ENCODE peak calls at places on chromosomes 4 and X, in nine cellular contexts. S, T, Q, B, W, A, X, J and G are unnamed samples.

GRCh38 chrX:39688576-39689373 is 409.0 kb downstream of the BCOR start:
- DNase-seq in W (peak; percentile 75), S (peak; percentile 63), A (peak; percentile 1), X (peak; percentile 8), T (peak; percentile 68), J (no peak), B (peak; percentile 24), Q (peak; percentile 82), G (no peak)

GRCh38 chr4:145011636-145012035 is 86.4 kb downstream of the ANAPC10 start:
- DNase-seq in T (no peak), Q (no peak), B (no peak), W (no peak), S (no peak), A (no peak), J (no peak), X (no peak), G (no peak)

GRCh38 chrX:56029188-56029587 is 203.0 kb upstream of the KLF8 start:
- DNase-seq in T (no peak), B (no peak), W (no peak), X (no peak), A (no peak), Q (no peak), S (no peak), J (no peak), G (no peak)

GRCh38 chrX:37662181-37662580 is 23.4 kb upstream of the XK start:
- DNase-seq in T (no peak), J (no peak), B (no peak), X (no peak), Q (no peak), A (no peak), W (no peak), S (no peak), G (no peak)

GRCh38 chr4:159248383-159249178 is 145.7 kb downstream of the RAPGEF2 start:
- DNase-seq in X (no peak), W (no peak), B (peak; percentile 18), T (no peak), A (peak; percentile 47), Q (no peak), J (no peak), S (no peak), G (no peak)

GRCh38 chr4:118942465-118942864 is 53.8 kb downstream of the SYNPO2 start:
- DNase-seq in A (no peak), W (no peak), J (no peak), X (no peak), Q (no peak), T (no peak), S (no peak), B (no peak), G (no peak)

GRCh38 chrX:18543738-18544137 is 118.3 kb downstream of the CDKL5 start:
- DNase-seq in J (no peak), X (no peak), Q (no peak), S (no peak), T (no peak), B (no peak), W (no peak), A (no peak), G (no peak)

GRCh38 chrX:96909291-96909690 is 25.6 kb downstream of the RPA4 start:
- DNase-seq in A (no peak), T (no peak), B (no peak), Q (no peak), J (no peak), S (no peak), X (no peak), W (no peak), G (no peak)

GRCh38 chrX:140092121-140092520 is 126.8 kb upstream of the CXorf66 start:
- DNase-seq in J (no peak), Q (no peak), X (no peak), A (no peak), W (no peak), S (no peak), T (no peak), B (no peak), G (no peak)

GRCh38 chr4:105657117-105657765 is 51.2 kb downstream of the INTS12 start:
- DNase-seq in B (no peak), A (no peak), Q (no peak), X (no peak), J (no peak), T (no peak), S (no peak), W (no peak), G (no peak)

GRCh38 chr4:184722798-184723197 is 11.1 kb downstream of the CENPU start:
- DNase-seq in Q (no peak), T (peak; percentile 48), X (no peak), B (no peak), S (no peak), W (no peak), A (no peak), J (no peak), G (no peak)

GRCh38 chr4:184713887-184714286 is 20.0 kb downstream of the CENPU start:
- DNase-seq in Q (no peak), W (no peak), B (no peak), T (no peak), X (no peak), A (no peak), J (no peak), S (no peak), G (no peak)

GRCh38 chr4:184721254-184721653 is 12.6 kb downstream of the CENPU start:
- DNase-seq in W (no peak), J (no peak), T (no peak), B (no peak), A (no peak), X (no peak), S (no peak), Q (no peak), G (no peak)

DNA sequence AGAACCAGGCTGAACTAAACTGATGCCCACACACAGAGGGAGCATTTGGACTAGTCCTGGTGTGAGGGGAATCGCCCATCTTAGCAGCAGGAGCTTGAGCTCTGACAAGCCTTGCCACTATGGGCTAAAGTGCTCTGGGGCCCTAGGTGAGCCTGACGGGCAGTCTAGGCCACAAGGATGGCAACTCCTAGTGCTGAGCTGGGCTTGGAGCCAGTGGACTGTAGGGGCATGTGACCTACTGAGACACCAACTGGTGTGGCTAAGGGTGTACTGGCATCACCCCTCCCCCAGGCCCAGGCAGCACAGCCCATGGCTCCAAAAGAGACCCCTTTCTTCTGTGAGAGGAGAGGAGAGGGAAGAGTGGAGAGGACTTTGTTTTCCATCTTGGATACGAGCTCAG is 14.5 kb downstream of the CENPU start:
- DNase-seq in T (no peak), B (no peak), X (no peak), Q (no peak), J (no peak), W (no peak), A (no peak), S (no peak), G (no peak)
- TF ChIP-seq EP300 in T (no peak), B (no peak), X (no peak), Q (no peak), J (no peak), W (no peak), A (no peak), S (no peak), G (no peak)

DNA sequence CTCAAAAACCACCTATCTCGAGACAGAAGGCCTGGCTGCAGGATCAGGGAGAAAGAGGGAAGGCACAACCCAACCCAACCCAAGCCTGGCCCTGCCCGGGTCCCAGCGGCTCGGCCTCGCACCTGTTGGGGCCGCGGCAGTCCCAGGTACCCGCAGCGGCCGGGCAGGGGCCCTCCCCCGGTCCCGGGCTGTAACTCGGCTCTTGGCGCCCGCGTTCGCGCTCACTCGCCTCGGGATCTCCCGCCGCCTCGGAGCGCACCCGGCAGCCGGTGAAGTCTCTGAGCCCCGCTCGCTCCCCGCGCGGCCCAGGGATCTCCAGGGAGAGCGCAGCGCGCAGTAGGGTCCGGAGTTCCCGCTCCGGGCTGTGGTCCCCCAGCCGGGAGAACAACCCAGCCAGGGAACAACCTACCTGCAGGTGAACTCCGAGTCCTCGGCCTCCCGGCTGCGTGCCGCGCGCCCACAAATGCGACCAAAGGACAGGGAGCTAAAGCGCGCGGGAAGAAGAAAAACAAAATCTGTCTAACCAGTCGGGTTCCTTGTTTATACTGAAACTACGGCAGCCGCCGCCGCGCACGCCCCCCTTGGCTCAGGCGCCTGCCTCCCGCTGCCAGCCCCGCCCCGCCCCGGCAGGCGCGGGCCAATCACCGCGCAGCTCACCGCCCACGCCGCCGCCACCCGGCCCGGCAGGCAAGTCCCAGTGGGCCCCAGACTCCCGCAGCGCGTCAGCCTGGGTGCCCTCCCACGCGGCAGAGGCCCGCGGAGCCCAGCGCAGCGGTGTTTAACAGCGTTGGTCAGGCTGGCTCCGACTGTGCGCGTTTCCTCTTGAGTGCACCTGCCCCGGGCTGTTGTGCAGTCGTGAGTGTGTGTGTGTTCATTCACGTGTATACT is at the start of gene RASGEF1B:
- DNase-seq in S (peak; percentile 82), W (peak; percentile 93), Q (peak; percentile 86), J (peak; percentile 95), X (peak; percentile 72), T (peak; percentile 94), B (peak; percentile 17), A (peak; percentile 32), G (peak; percentile 91)
- TF ChIP-seq POLR2A in S (no peak), W (peak; percentile 17), Q (peak; percentile 56), J (peak; percentile 49), X (peak; percentile 55), T (peak; percentile 91), B (no peak), A (no peak), G (peak; percentile 83)

DNA sequence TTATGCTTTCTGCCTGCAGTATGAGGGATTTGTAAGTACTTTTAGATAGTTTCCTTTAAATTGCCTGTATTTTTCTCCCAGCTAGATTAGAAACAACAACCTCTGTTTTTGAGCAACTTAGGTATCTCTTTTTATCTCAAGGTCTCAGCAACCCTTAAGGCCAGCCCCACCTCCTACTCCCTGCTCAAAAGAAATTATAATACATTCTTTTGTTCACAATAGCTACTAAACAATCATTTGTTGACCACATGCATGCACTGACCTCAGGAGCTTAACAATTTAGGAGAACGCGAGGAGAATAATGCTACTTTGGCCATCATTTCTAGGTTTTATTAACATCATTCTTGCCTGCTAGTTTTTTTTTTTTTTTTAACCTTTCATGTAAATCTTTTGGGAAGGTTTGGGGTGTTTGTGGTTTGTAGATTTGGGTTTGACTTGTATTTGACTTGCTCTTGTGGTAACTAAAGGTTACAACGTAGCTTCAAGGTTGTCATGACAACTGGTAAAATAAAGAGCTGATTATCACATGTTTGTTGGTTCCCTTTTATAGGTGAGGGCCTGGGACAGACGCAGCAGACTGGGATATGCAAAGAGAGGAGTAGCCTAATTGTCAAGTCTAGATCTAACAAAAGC is 145.4 kb upstream of the PLAC1 start:
- DNase-seq in T (no peak), J (no peak), X (no peak), Q (no peak), A (peak; percentile 31), B (no peak), W (no peak), S (no peak), G (no peak)
- TF ChIP-seq EP300 in T (no peak), J (no peak), X (no peak), Q (no peak), A (no peak), B (no peak), W (no peak), S (no peak), G (no peak)

DNA sequence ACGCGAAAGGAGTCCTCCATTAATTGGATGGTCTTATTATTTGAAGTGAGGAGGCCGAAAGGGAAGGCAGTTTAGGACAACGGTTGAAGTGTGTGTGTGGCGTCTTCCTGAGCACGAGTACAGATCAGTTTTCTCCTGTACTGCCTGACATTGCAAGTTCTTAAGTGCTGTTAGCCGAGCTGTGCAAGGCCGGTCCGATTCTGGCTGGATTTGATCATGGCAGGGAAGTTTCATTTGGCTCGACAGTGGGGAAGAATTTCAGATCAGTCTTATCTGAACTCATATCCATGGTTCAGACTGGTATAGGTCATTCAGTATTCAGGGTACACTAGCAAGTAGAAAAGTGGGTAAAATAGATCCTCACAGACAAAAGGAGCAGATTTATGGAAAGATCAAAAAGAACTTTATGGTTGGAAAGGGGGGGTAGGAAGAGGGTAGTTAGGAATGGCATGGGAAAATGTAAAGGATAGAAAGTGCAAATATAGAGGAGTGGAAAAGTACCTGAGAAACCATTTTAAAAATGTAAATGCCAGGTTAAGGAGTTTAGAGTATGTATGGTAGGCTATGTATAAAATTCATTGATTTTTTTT is 689 bp downstream of the THAP9 start:
- DNase-seq in S (no peak), W (no peak), B (no peak), J (no peak), T (no peak), Q (no peak), X (no peak), A (no peak), G (no peak)
- TF ChIP-seq POLR2A in S (no peak), W (no peak), B (no peak), J (peak; percentile 5), T (no peak), Q (no peak), X (no peak), A (no peak), G (no peak)